ENCODE peak calls at places on chromosome 3, in eight cellular contexts. Y is mucosa of descending colon; E is osteoblast; J is foreskin fibroblast; W is CD4-positive, alpha-beta T cell; I is psoas muscle; P is endodermal cell; K is GM13977. D is an unnamed sample.

GRCh38 chr3:8653800-8654408 is 9.3 kb upstream of the SSUH2 start:
- DNase-seq in P (peak), K (no peak), W (no peak), Y (no peak), E (no peak), I (no peak), J (no peak), D (no peak)

GRCh38 chr3:50652709-50653108 is 22.0 kb upstream of the DOCK3 start:
- DNase-seq in I (peak), K (peak), W (peak), P (peak), E (no peak), Y (peak), J (no peak), D (peak)

GRCh38 chr3:46998852-46999515 is 19.5 kb downstream of the NBEAL2 start:
- DNase-seq in W (no peak), E (peak), P (no peak), I (peak), Y (peak), K (no peak), J (no peak), D (no peak)

GRCh38 chr3:53083496-53083895 is 37.6 kb upstream of the SFMBT1 start:
- DNase-seq in K (no peak), Y (no peak), E (peak), W (no peak), I (no peak), J (peak), P (no peak), D (no peak)

GRCh38 chr3:152937234-152937633 is 102.3 kb downstream of the P2RY1 start:
- DNase-seq in K (no peak), E (peak), Y (no peak), I (no peak), J (no peak), P (no peak), W (no peak), D (no peak)

GRCh38 chr3:151171145-151171544 is 31.9 kb downstream of the GPR171 start:
- DNase-seq in W (no peak), J (no peak), I (no peak), K (peak), P (no peak), Y (no peak), E (no peak), D (no peak)

GRCh38 chr3:38334656-38335055 is 11.9 kb upstream of the XYLB start:
- DNase-seq in I (no peak), W (no peak), J (peak), P (no peak), E (no peak), Y (no peak), K (no peak), D (no peak)

GRCh38 chr3:46946856-46947544 is 29.5 kb downstream of the CCDC12 start:
- DNase-seq in P (no peak), Y (peak), J (peak), K (no peak), I (peak), W (peak), E (peak), D (no peak)

GRCh38 chr3:185822221-185822956 is 2.5 kb downstream of the IGF2BP2 start:
- DNase-seq in W (no peak), E (peak), I (no peak), J (peak), P (no peak), K (no peak), Y (no peak), D (no peak)

GRCh38 chr3:107969525-107969924 is 121.3 kb downstream of the CD47 start:
- DNase-seq in I (no peak), K (no peak), W (no peak), P (no peak), Y (no peak), E (no peak), J (no peak), D (no peak)

GRCh38 chr3:39587113-39587512 is 119.6 kb downstream of the MOBP start:
- DNase-seq in Y (no peak), W (no peak), J (no peak), P (no peak), E (no peak), K (no peak), I (no peak), D (no peak)

GRCh38 chr3:186152361-186152798 is 43.5 kb upstream of the ETV5 start:
- DNase-seq in Y (no peak), W (no peak), K (no peak), I (no peak), P (no peak), J (no peak), E (no peak), D (no peak)

GRCh38 chr3:46695177-46695961 is 1.9 kb upstream of the ALS2CL start:
- DNase-seq in Y (peak), P (peak), K (peak), E (no peak), J (no peak), W (peak), I (peak), D (peak)

GRCh38 chr3:65170357-65171090 is 482.7 kb upstream of the ADAMTS9 start:
- DNase-seq in E (no peak), I (peak), W (no peak), P (no peak), Y (peak), K (no peak), J (peak), D (no peak)

GRCh38 chr3:39460677-39461076 is 6.8 kb upstream of the MOBP start:
- DNase-seq in W (no peak), P (no peak), K (no peak), J (no peak), E (no peak), I (no peak), Y (no peak), D (no peak)

GRCh38 chr3:104556372-104557078 is 810.2 kb upstream of the ALCAM start:
- DNase-seq in J (no peak), K (no peak), Y (no peak), W (no peak), I (no peak), E (peak), P (peak), D (no peak)
- TF ChIP-seq CTCF in J (no peak), K (no peak), Y (no peak), W (no peak), I (no peak), E (no peak), P (no peak), D (no peak)

DNA sequence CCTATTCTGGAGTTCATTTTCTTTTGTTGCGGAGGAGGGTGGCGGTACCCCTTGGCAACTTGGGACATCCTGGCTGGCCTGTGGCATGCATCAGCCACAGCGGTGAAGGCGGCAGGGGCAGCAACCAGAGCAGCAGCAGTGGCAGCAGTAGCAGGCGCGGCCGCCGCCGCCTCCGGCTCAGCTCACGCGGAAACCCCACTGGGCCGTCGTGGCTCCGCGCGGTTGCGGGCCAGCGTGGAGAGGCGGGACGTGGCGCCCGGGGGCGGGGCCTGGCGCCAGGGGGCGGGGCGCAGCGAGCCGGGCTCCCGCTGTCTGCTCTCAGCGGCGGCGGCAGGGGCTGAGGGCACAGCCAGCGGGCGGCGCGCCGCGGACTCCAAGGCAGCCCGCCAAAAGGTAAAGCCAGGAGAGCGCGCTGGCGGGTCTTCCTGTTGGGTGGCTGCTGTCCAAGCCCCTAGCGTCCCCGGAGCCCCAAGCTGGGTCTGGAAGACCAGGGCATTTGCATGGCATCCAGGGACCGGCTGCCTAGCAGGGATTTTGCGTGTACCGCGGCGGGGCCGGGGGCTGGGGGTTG is 334.4 kb upstream of the THRB start:
- DNase-seq in J (no peak), E (peak), K (peak), P (peak), I (peak), Y (peak), W (no peak), D (peak)
- TF ChIP-seq CTCF in J (no peak), E (no peak), K (no peak), P (peak), I (no peak), Y (no peak), W (no peak), D (no peak)

GRCh38 chr3:113241292-113242033 is 30.1 kb downstream of the BOC start:
- DNase-seq in E (no peak), K (no peak), J (no peak), W (no peak), I (no peak), Y (no peak), P (peak), D (no peak)
- TF ChIP-seq CTCF in E (no peak), K (no peak), J (no peak), W (no peak), I (no peak), Y (no peak), P (no peak), D (no peak)

DNA sequence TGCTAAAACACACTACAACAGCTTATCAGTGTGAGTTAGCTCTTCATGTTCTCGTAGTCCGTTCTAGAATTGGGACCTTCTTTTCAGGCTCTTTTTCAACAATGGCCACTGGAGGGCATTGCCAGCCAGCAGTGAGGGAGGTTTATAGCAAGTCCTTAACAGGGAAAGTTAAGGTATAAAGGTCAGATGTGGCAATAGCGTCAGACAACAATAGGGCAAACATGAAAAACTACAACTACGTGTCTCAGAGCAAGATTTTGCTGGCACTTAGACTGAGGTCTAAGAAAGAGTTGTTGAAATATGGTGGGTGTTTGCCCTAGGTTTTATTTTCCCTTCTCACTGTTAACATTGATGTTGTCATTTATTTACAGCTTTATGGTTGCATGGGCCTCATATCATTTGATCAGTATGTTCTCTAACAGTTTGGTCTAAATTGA is 161.4 kb downstream of the GMNC start:
- DNase-seq in W (no peak), I (no peak), P (peak), E (no peak), Y (peak), K (no peak), J (peak), D (peak)
- TF ChIP-seq CTCF in W (no peak), I (peak), P (peak), E (peak), Y (no peak), K (peak), J (peak), D (no peak)

DNA sequence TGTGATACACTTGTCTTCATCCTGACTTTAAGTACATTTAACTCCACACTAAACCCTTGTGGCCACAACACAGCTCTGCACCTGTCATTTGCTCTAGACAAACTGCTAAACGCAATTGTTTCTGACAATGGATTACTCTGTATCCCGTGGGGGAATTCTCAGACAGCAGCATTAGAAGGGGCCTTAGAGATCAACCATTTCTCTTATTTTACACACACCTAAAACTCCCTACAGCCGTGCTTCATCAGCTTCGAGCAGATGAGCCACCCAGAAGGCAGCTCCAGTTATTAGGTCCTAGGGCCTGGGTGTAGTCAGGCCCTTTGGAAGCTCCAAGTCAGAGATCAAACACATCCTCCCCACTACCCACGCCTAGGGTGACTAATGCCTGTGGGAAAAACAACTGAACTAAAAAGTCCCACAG is 1.3 kb upstream of the IL12A start:
- DNase-seq in J (peak), Y (no peak), P (no peak), E (peak), W (no peak), I (no peak), K (no peak), D (no peak)
- TF ChIP-seq CTCF in J (no peak), Y (no peak), P (peak), E (peak), W (no peak), I (no peak), K (peak), D (no peak)

GRCh38 chr3:40719660-40720287 is 195.0 kb downstream of the ZNF621 start:
- DNase-seq in J (no peak), Y (no peak), P (peak), K (no peak), E (no peak), W (no peak), I (no peak), D (peak)
- TF ChIP-seq CTCF in J (no peak), Y (no peak), P (peak), K (no peak), E (no peak), W (no peak), I (peak), D (no peak)

DNA sequence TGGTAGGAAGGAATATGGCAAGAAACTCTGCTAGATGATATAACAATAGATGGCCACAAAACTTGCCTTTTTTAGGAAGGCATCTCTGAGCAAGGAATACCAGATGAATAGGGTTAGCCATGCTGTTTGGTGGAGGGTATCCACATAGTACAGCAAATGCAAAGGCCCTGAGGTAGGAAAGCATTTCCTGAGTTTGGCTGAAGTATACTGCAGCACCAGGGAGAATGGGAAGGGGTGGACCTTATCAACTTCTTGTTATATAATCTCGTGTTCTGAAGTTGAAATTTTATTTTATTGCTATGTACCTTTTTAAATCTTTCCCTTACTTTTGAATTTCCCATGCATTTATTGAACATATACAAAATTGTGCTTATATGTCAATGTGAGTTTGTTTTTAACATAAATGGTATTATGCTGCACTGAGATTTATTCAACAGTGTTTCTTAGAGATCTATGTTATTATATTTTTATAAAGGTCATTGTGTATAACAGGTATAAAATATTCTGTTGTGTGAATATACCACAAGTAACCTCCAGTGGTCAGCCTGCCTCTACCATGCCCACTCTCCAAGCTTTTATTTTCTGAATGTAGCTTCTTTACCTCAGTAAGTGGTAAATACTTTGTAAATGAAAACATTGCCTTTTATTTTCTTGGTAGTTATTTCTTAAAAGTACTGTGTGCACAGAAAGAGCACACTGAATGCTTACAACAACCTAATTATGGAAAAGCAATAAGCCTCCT is 2.8 kb upstream of the KAT2B start:
- DNase-seq in P (no peak), W (no peak), I (no peak), Y (no peak), K (no peak), E (no peak), J (no peak), D (no peak)
- TF ChIP-seq CTCF in P (peak), W (no peak), I (peak), Y (no peak), K (no peak), E (peak), J (no peak), D (no peak)

DNA sequence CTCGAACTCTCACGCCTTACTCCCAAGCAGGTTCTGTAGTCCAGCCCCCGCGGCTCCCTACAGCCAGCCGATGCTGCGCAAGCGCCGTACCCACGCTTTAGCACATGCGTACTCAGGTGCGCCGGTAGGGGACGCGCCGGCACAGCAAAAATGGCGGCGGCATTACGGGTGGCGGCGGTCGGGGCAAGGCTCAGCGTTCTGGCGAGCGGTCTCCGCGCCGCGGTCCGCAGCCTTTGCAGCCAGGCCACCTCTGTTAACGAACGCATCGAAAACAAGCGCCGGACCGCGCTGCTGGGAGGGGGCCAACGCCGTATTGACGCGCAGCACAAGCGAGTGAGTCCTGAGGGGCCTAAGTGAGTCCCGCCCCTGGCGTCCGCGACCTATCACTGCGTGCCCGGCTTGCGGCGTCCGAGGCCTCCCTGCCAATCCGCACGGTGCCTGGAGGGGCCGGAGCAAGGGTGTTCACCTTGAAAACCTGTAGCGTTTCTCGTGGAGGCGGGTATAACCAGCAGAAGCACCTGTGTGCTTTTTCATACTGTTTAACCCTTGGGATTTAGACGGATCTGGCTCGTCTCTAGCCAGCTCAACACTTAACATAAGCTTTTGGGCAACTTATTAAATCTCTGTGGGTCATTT is at the start of gene PCCB:
- DNase-seq in I (peak), W (peak), P (peak), J (peak), E (peak), K (peak), Y (peak), D (peak)
- TF ChIP-seq CTCF in I (peak), W (peak), P (peak), J (peak), E (peak), K (peak), Y (peak), D (peak)

GRCh38 chr3:138310494-138310893 is 19.2 kb downstream of the NME9 start:
- DNase-seq in Y (no peak), I (no peak), E (no peak), W (no peak), K (no peak), P (no peak), J (no peak), D (no peak)
- TF ChIP-seq CTCF in Y (no peak), I (no peak), E (no peak), W (no peak), K (no peak), P (no peak), J (no peak), D (no peak)